ENCODE peak calls at places on chromosomes 3 and 15, in five cellular contexts. M is endothelial cell of umbilical vein, V is GM12865, O is ELF-1, Y is aorta. T is an unnamed sample.

GRCh38 chr3:144033863-144034262 is 62.2 kb downstream of the DIPK2A start:
- DNase-seq in O (no peak), V (no peak), M (no peak), Y (no peak), T (no peak)

GRCh38 chr3:194343561-194343893 is 7.6 kb downstream of the CPN2 start:
- DNase-seq in V (no peak), Y (no peak), M (no peak), O (no peak), T (no peak)

GRCh38 chr3:74537857-74538256 is 76.6 kb downstream of the CNTN3 start:
- DNase-seq in Y (no peak), M (no peak), V (no peak), O (no peak), T (no peak)

GRCh38 chr3:195771651-195772300 is 40.0 kb downstream of the MUC4 start:
- DNase-seq in Y (peak), M (no peak), V (no peak), O (no peak), T (no peak)

GRCh38 chr15:91849749-91850161 is 3.8 kb upstream of the SLCO3A1 start:
- DNase-seq in V (no peak), O (no peak), M (peak), Y (no peak), T (peak)

GRCh38 chr3:195709676-195710085 is 11.1 kb upstream of the MUC20 start:
- DNase-seq in V (no peak), O (no peak), M (no peak), Y (peak), T (no peak)

GRCh38 chr3:49955636-49956035 is 15.7 kb downstream of the RBM6 start:
- DNase-seq in M (no peak), O (no peak), V (no peak), Y (no peak), T (no peak)

GRCh38 chr3:101722394-101723173 is 1.8 kb upstream of the CEP97 start:
- DNase-seq in O (no peak), Y (no peak), M (no peak), V (peak), T (peak)

GRCh38 chr3:8741581-8742355 is 8.2 kb downstream of the CAV3 start:
- DNase-seq in M (peak), V (no peak), Y (no peak), O (peak), T (no peak)

GRCh38 chr3:120382941-120383447 is 33.8 kb upstream of the LRRC58 start:
- DNase-seq in O (no peak), V (peak), M (no peak), Y (no peak), T (no peak)

GRCh38 chr3:194686816-194687637 is 1.3 kb downstream of the FAM43A start:
- DNase-seq in M (peak), V (peak), Y (peak), O (peak), T (peak)

GRCh38 chr3:10470666-10471336 is 34.6 kb downstream of the ATP2B2 start:
- DNase-seq in Y (no peak), O (no peak), M (no peak), V (no peak), T (no peak)

GRCh38 chr15:89444855-89445254 is 51.5 kb downstream of the RHCG start:
- DNase-seq in Y (no peak), V (no peak), O (peak), M (no peak), T (no peak)

GRCh38 chr15:47388299-47388698 is 329.0 kb upstream of the SEMA6D start:
- DNase-seq in O (no peak), V (no peak), M (no peak), Y (no peak), T (no peak)

GRCh38 chr3:111794701-111795100 is 64.4 kb upstream of the PHLDB2 start:
- DNase-seq in Y (no peak), O (no peak), V (no peak), M (no peak), T (no peak)

GRCh38 chr3:126355777-126356372 is 1.3 kb downstream of the KLF15 start:
- DNase-seq in V (peak), Y (peak), O (peak), M (peak), T (peak)

GRCh38 chr3:66372681-66373350 is 128.0 kb downstream of the LRIG1 start:
- DNase-seq in O (peak), M (peak), V (no peak), Y (no peak), T (no peak)